ENCODE peak calls at places on chromosomes 13 and 19, in five cellular contexts. V is activated T-cell treated with anti-CD3 and anti-CD28 coated beads, Interleukin-2, amount 50 U/mL, for 48 hours; N is NCI-H446 treated with DMSO at 0.1 percent for 48 hours; G is Daoy; D is stimulated activated CD8-positive, alpha-beta memory T cell treated with anti-CD3 and anti-CD28 coated beads, Interleukin-7, amount 100 ng/mL, for 1 hour. E is an unnamed sample.

GRCh38 chr13:60572855-60573254 is 175.8 kb downstream of the TDRD3 start:
- DNase-seq in V (no peak), G (no peak), N (no peak), D (no peak), E (no peak)

GRCh38 chr13:79445968-79446645 is 34.8 kb upstream of the NDFIP2 start:
- DNase-seq in G (no peak), D (no peak), V (peak), N (no peak), E (no peak)

GRCh38 chr13:59269476-59269875 is 894.3 kb downstream of the DIAPH3 start:
- DNase-seq in G (no peak), N (no peak), V (no peak), D (no peak), E (peak)

GRCh38 chr13:67023088-67023893 is 206.8 kb downstream of the PCDH9 start:
- DNase-seq in N (no peak), G (peak), D (no peak), V (no peak), E (no peak)

GRCh38 chr13:101416181-101417042 is at the start of gene NALCN:
- DNase-seq in D (no peak), G (peak), N (peak), V (peak), E (peak)

GRCh38 chr13:26707122-26708006 is 53.2 kb downstream of the GPR12 start:
- DNase-seq in G (peak), D (no peak), N (peak), V (peak), E (no peak)

GRCh38 chr13:109281017-109281416 is 505.4 kb downstream of the IRS2 start:
- DNase-seq in N (no peak), G (no peak), V (no peak), D (no peak), E (no peak)

GRCh38 chr19:40908981-40909380 is 26.9 kb upstream of the CYP2A7 start:
- DNase-seq in N (no peak), D (peak), G (no peak), V (no peak), E (peak)